ENCODE peak calls at places on chromosomes 12 and 14, in eight cellular contexts. S is WTC11; G is COR-L47; Y is fibroblast of lung; U is K562; Q is stimulated activated CD8-positive, alpha-beta memory T cell treated with anti-CD3 and anti-CD28 coated beads, Interleukin-4, amount 100 ng/mL, for 1 hour; Z is T1000; R is GM04504. T is an unnamed sample.
A peak's percentile ranks its signal among the peaks of the same experiment; 100 is the strongest.

GRCh38 chr12:115259968-115260806 is 576.2 kb upstream of the TBX3 start:
- DNase-seq in Z (no peak), Q (no peak), R (no peak), U (no peak), Y (no peak), G (no peak), S (no peak), T (no peak)

GRCh38 chr12:46921754-46922113 is 95.9 kb upstream of the SLC38A4 start:
- DNase-seq in Z (no peak), Q (no peak), U (no peak), Y (peak; percentile 94), G (no peak), S (no peak), R (peak; percentile 76), T (no peak)

GRCh38 chr14:23550827-23551265 is 719 bp downstream of the ZFHX2 start:
- DNase-seq in R (no peak), Y (no peak), U (peak; percentile 69), S (peak; percentile 59), Z (no peak), Q (no peak), G (no peak), T (no peak)

GRCh38 chr12:4118601-4119156 is 154.9 kb upstream of the CCND2 start:
- DNase-seq in U (no peak), Z (no peak), S (no peak), Y (no peak), R (no peak), G (no peak), Q (no peak), T (no peak)

GRCh38 chr12:57485695-57486094 is 2.2 kb upstream of the MARS1 start:
- DNase-seq in Q (no peak), Z (no peak), Y (no peak), U (no peak), R (no peak), G (no peak), S (no peak), T (no peak)

GRCh38 chr14:33484264-33484663 is 466.6 kb downstream of the EGLN3 start:
- DNase-seq in R (no peak), S (no peak), Y (no peak), Z (no peak), G (no peak), U (no peak), Q (no peak), T (no peak)

GRCh38 chr14:58607571-58608317 is 30.0 kb upstream of the DACT1 start:
- DNase-seq in R (peak; percentile 24), Y (peak; percentile 29), Z (no peak), S (no peak), Q (no peak), U (no peak), G (no peak), T (no peak)

GRCh38 chr14:93954900-93955891 is 21.2 kb downstream of the ASB2 start:
- DNase-seq in G (no peak), Y (no peak), Z (no peak), S (no peak), R (no peak), U (no peak), Q (peak; percentile 20), T (no peak)

GRCh38 chr12:67920432-67920831 is 68.8 kb upstream of the IFNG-AS1 start:
- DNase-seq in U (no peak), R (no peak), Z (no peak), Y (no peak), Q (no peak), G (no peak), S (no peak), T (no peak)

GRCh38 chr14:57865450-57866198 is at the start of gene SLC35F4:
- DNase-seq in Q (no peak), U (peak; percentile 19), Z (no peak), R (no peak), Y (no peak), S (peak; percentile 91), G (peak; percentile 45), T (peak; percentile 30)

GRCh38 chr14:77376380-77376770 is 519 bp downstream of the TMED8 start:
- DNase-seq in Z (no peak), U (peak; percentile 39), Y (peak; percentile 13), R (no peak), Q (peak; percentile 4), G (peak; percentile 23), S (peak; percentile 32), T (no peak)

GRCh38 chr14:60510976-60511599 is 2.1 kb downstream of the SIX6 start:
- DNase-seq in U (no peak), Y (no peak), R (no peak), Z (no peak), Q (no peak), G (no peak), S (peak; percentile 39), T (no peak)